ENCODE peak calls at places on chromosomes 7 and 10, in five cellular contexts. K, Y, E, W and N are unnamed samples.

GRCh38 chr10:27153855-27154198 is 357 bp downstream of the YME1L1 start:
- DNase-seq in K (no peak), Y (no peak), E (peak), W (no peak), N (no peak)

GRCh38 chr7:92698237-92698841 is 108.1 kb upstream of the FAM133B start:
- DNase-seq in K (peak), Y (peak), E (no peak), W (no peak), N (peak)

GRCh38 chr7:15932318-15932717 is 245.8 kb upstream of the MEOX2 start:
- DNase-seq in K (no peak), Y (no peak), E (no peak), W (no peak), N (no peak)

GRCh38 chr7:123681561-123681960 is 25.9 kb downstream of the LMOD2 start:
- DNase-seq in K (peak), Y (no peak), E (no peak), W (no peak), N (peak)

GRCh38 chr7:150784954-150785353 is 15.2 kb downstream of the TMEM176B start:
- DNase-seq in K (no peak), Y (no peak), E (no peak), W (no peak), N (no peak)

GRCh38 chr7:83466187-83466923 is 182.6 kb downstream of the SEMA3E start:
- DNase-seq in K (no peak), Y (no peak), E (no peak), W (no peak), N (no peak)

GRCh38 chr10:78292987-78293865 is 259.6 kb downstream of the RPS24 start:
- DNase-seq in K (no peak), Y (no peak), E (no peak), W (peak), N (peak)

GRCh38 chr10:113021268-113022028 is 71.4 kb downstream of the TCF7L2 start:
- DNase-seq in K (no peak), Y (peak), E (no peak), W (no peak), N (no peak)

GRCh38 chr7:138208010-138208634 is 131.9 kb downstream of the AKR1D1 start:
- DNase-seq in K (no peak), Y (no peak), E (no peak), W (no peak), N (no peak)

GRCh38 chr10:128519581-128519980 is 393.4 kb upstream of the MKI67 start:
- DNase-seq in K (no peak), Y (no peak), E (no peak), W (no peak), N (no peak)

GRCh38 chr7:139231513-139232376 is 708 bp downstream of the UBN2 start:
- DNase-seq in K (peak), Y (peak), E (peak), W (peak), N (peak)

GRCh38 chr10:43965033-43965917 is 316.6 kb upstream of the ZNF32 start:
- DNase-seq in K (no peak), Y (no peak), E (peak), W (peak), N (no peak)

GRCh38 chr10:46293832-46294640 is 7.2 kb downstream of the ANTXRL start:
- DNase-seq in K (peak), Y (no peak), E (peak), W (peak), N (no peak)

GRCh38 chr10:55668326-55668922 is 692.6 kb downstream of the ZWINT start:
- DNase-seq in K (no peak), Y (no peak), E (peak), W (no peak), N (no peak)

GRCh38 chr7:148954766-148955165 is 70.7 kb upstream of the EZH2 start:
- DNase-seq in K (no peak), Y (no peak), E (no peak), W (no peak), N (no peak)

GRCh38 chr10:100100651-100101525 is 19.2 kb upstream of the CPN1 start:
- DNase-seq in K (no peak), Y (no peak), E (peak), W (no peak), N (no peak)

GRCh38 chr7:132309102-132309805 is 267.0 kb downstream of the PLXNA4 start:
- DNase-seq in K (no peak), Y (no peak), E (no peak), W (no peak), N (no peak)

GRCh38 chr10:101139421-101139911 is 8.4 kb downstream of the TLX1 start:
- DNase-seq in K (no peak), Y (no peak), E (no peak), W (no peak), N (no peak)

GRCh38 chr7:48052748-48053147 is 17.4 kb downstream of the C7orf57 start:
- DNase-seq in K (no peak), Y (no peak), E (no peak), W (no peak), N (no peak)

GRCh38 chr7:7898155-7898554 is 70.4 kb upstream of the GLCCI1 start:
- DNase-seq in K (no peak), Y (no peak), E (no peak), W (no peak), N (no peak)

GRCh38 chr7:7895004-7895650 is 73.5 kb upstream of the GLCCI1 start:
- DNase-seq in K (no peak), Y (no peak), E (no peak), W (no peak), N (peak)

GRCh38 chr7:7897509-7897908 is 71.1 kb upstream of the GLCCI1 start:
- DNase-seq in K (no peak), Y (no peak), E (no peak), W (no peak), N (no peak)

GRCh38 chr7:7889791-7890568 is 78.6 kb upstream of the GLCCI1 start:
- DNase-seq in K (no peak), Y (no peak), E (no peak), W (no peak), N (no peak)

DNA sequence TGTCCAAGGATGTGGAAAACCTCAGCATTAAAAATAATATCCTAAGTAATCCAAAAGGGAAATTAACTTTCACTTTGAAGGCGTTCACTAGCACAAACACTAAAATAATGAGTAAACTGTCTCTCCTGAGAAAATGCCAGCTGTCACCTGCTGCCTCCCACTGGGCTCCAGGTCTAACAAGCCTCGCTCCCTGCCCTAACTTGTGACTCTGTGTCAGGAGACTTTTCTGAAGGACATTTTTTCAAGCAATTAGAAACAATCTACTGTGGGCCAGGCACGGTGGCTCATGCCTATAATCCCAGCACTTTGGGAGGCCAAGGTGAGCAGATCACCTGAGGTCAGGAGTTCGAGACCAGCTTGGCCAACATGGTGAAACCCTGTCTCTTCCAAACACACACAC is 72.8 kb upstream of the GLCCI1 start:
- DNase-seq in K (no peak), Y (no peak), E (no peak), W (no peak), N (peak)
- TF ChIP-seq CTCF in K (no peak), Y (no peak), E (no peak), W (no peak), N (no peak)

GRCh38 chr10:11207276-11207809 is 189.7 kb downstream of the CELF2 start:
- DNase-seq in K (no peak), Y (no peak), E (no peak), W (no peak), N (no peak)

GRCh38 chr10:11201911-11202310 is 184.2 kb downstream of the CELF2 start:
- DNase-seq in K (no peak), Y (no peak), E (no peak), W (no peak), N (no peak)

GRCh38 chr10:11208243-11208642 is 190.6 kb downstream of the CELF2 start:
- DNase-seq in K (no peak), Y (no peak), E (peak), W (no peak), N (no peak)

GRCh38 chr10:11205026-11205772 is 187.5 kb downstream of the CELF2 start:
- DNase-seq in K (no peak), Y (no peak), E (no peak), W (no peak), N (no peak)

GRCh38 chr10:11204355-11204879 is 186.7 kb downstream of the CELF2 start:
- DNase-seq in K (no peak), Y (no peak), E (no peak), W (no peak), N (peak)
- TF ChIP-seq POLR2A in K (no peak), Y (no peak), E (no peak), W (no peak), N (no peak)

DNA sequence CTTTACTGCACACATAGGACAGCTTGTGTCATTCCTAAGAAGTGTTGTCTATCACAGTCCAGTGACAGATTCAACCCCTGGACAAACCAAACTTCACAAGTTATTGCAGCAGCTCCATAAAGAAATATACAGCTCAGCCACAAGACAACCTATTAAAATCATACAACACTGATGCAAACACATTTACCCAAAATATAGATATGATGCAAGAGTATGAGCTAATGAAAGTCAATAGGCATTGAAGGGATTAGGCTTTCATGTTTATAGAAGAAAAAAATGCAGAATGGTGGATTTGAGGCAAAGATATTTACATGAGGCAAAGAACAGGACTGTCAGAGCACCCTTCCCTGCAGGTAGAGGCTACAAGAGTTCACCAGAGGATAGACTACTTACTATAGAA is 14.9 kb upstream of the RAPGEF5 start:
- DNase-seq in K (no peak), Y (no peak), E (no peak), W (no peak), N (no peak)
- TF ChIP-seq CTCF in K (no peak), Y (no peak), E (no peak), W (no peak), N (no peak)

GRCh38 chr10:17445400-17445998 is 8.9 kb downstream of the ST8SIA6 start:
- DNase-seq in K (peak), Y (no peak), E (no peak), W (no peak), N (no peak)
- TF ChIP-seq POLR2A in K (no peak), Y (no peak), E (no peak), W (no peak), N (no peak)

DNA sequence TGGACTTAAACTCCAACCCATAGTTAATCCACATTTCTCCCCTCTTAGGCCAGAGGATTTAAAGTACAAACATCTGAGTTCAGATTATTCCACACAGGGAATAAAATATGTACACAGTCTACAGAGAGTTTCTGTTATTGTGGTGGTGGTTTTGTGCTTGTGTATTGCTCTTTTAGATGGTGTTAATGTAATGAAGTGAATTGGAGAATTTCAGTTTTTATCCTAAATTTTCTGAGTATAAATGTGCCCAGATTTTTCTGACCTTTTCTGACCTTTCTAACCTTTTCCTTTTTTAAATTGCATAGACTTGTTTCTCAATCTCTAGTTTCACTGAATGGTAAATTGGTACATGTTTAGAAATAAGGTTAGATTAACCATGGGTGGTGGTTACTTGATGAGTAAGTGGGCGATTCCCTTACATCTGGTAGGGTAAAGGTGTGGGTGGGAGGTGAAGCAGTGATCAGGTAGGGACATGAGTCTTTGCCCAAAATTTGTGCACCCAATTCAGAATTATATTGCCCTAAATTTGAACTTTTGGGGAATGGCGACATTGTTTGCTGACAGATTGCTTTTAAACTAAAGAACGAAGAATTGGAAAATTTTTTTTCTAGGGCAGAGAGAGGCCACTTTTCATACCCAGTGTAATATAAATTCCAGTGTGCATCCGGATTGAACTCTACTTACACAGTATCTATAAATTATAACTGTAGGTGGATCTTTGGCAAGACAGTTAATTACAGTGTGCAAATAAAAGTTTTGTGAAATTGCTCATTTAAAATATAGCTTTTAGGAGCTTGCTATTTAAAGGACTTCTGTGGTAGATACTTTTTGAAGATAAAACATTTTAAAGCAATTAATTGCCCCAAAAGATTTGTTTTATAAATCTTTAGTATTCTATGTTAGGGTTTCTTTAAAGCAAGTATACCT is 62.2 kb downstream of the ST7 start:
- DNase-seq in K (no peak), Y (no peak), E (no peak), W (no peak), N (no peak)
- TF ChIP-seq CTCF in K (no peak), Y (no peak), E (no peak), W (no peak), N (no peak)

GRCh38 chr10:69086131-69086530 is 1.8 kb upstream of the SRGN start:
- DNase-seq in K (peak), Y (no peak), E (peak), W (no peak), N (no peak)

GRCh38 chr10:69089638-69090599 is 2.0 kb downstream of the SRGN start:
- DNase-seq in K (no peak), Y (peak), E (peak), W (peak), N (peak)

GRCh38 chr10:69088801-69089501 is 1.0 kb downstream of the SRGN start:
- DNase-seq in K (no peak), Y (no peak), E (peak), W (no peak), N (no peak)

GRCh38 chr10:69088471-69088769 is 517 bp downstream of the SRGN start:
- DNase-seq in K (no peak), Y (no peak), E (no peak), W (no peak), N (no peak)

DNA sequence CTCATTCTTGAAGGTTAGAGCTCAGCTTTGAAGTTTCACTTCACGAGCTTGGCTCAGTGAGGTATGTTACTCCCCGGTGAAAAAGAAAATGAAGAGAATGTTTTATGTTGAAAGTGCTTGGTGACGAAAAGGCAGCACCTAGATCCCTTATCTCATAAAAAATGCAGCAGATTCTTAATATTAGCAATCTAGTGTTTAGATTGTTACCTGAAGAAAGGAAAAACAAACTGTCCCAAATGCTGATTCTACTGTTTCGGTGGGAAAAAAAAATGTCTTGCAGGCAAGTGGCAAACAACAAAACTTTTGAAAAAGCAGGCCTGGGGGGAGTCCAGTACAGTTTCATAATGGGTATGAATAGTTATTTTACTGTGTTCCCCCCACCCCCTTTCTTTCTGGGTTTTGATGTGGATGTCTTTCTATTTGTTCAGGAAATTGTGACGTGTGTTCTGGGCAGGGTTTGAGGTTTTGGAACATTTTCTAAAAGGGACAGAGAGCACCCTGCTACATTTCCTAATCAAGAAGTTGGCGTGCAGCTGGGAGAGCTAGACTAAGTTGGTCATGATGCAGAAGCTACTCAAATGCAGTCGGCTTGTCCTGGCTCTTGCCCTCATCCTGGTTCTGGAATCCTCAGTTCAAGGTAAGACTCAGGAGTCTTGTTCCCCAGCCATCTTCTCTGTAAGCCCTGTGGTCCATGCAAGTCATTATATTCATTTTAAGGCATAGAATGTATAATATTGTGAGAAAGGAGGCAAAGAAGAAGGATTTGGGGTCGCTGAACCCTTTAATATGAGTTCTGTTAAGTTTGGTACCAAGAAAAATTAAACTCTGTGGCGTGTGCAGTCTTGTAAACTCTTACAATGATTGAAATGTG is at the start of gene SRGN:
- DNase-seq in K (peak), Y (peak), E (peak), W (peak), N (peak)
- TF ChIP-seq POLR2A in K (peak), Y (no peak), E (peak), W (peak), N (peak)

DNA sequence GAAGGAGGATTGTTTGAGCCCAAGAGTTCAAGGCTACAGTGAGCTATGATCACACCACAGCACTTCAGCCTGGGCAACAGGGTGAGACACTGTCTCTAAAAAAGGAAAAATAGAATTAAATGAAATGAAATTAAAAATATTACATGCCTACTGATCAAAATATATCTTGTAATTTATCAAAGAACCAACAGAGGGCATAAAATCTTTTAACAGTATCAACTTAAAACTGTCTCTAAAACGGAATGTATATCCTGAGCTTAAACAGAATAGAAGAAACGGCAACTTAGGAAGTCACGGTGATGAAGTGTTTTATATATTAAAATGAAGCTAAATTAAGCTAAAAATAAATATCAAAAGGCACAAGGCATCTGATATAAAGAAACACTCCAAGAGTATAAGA is 78.8 kb downstream of the MTPAP start:
- DNase-seq in K (no peak), Y (no peak), E (no peak), W (no peak), N (no peak)
- TF ChIP-seq CTCF in K (no peak), Y (no peak), E (no peak), W (no peak), N (no peak)

DNA sequence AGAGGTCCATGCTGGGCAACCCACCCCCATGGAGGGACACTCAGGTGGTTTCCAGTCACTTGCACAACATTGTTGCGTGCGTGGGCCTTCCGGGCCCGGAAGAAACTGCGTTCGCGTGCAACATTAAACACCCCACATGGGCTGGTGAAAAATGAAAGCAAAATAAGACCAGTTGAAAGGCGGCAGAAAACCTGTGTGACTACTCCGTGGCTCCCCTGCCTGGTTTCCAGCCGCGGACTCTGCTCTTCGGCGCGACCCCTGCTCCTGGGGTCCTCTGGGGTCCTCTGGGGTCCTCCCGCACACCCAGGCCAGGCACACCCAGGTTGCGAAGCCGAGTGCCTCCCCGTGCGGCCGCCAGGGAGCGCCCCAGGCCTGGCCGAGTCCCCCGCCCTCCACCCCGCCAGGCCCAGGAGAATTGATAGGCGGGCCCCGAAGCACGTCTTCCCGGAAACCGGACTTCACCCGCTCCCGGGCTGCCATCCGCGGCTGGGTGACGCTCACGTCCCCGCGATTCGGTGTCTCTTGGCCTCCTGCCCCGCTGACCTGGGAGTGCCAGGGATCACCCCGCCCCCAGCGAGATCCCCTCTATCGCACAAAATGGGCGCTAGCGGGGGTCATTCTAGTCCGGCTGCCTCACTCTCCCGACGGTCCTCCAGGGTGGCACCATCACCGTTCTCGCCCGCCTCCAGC is 1.9 kb upstream of the SH2D4B start:
- DNase-seq in K (peak), Y (peak), E (peak), W (peak), N (peak)
- TF ChIP-seq POLR2A in K (no peak), Y (no peak), E (peak), W (no peak), N (peak)